ENCODE peak calls at places on chromosome 10, in five cellular contexts. Q is hepatocyte, R is brain microvascular endothelial cell, I is upper lobe of right lung, J is SK-N-SH. O is an unnamed sample. For H3K36me3, the result is how much of the 10 kb centered on the place peaks cover.

GRCh38 chr10:22823109-22823508 is 104.7 kb upstream of the ARMC3 start:
- DNase-seq in Q (peak), R (peak), I (no peak), J (no peak), O (no peak)

GRCh38 chr10:35789996-35790395 is 147.9 kb upstream of the FZD8 start:
- DNase-seq in Q (no peak), R (peak), I (no peak), J (no peak), O (no peak)

GRCh38 chr10:3452683-3453388 is 280.3 kb upstream of the PITRM1 start:
- DNase-seq in Q (peak), R (peak), I (no peak), J (no peak), O (no peak)

GRCh38 chr10:114033566-114033965 is 10.1 kb upstream of the ADRB1 start:
- DNase-seq in Q (no peak), R (no peak), I (no peak), J (no peak), O (no peak)

GRCh38 chr10:44854693-44855350 is 56.3 kb upstream of the TMEM72 start:
- DNase-seq in Q (no peak), R (no peak), I (no peak), J (no peak), O (peak)

GRCh38 chr10:17409170-17409733 is 45.1 kb downstream of the ST8SIA6 start:
- DNase-seq in Q (no peak), R (no peak), I (no peak), J (no peak), O (no peak)

GRCh38 chr10:490256-490655 is 199.2 kb downstream of the DIP2C start:
- DNase-seq in Q (no peak), R (no peak), I (peak), J (no peak), O (no peak)

GRCh38 chr10:63213489-63213888 is 80.4 kb downstream of the NRBF2 start:
- DNase-seq in Q (no peak), R (no peak), I (no peak), J (no peak), O (no peak)

GRCh38 chr10:77296534-77297369 is 340.9 kb downstream of the KCNMA1 start:
- DNase-seq in Q (no peak), R (no peak), I (no peak), J (no peak), O (peak)

GRCh38 chr10:98848361-98848760 is 387.3 kb downstream of the HPSE2 start:
- DNase-seq in Q (no peak), R (no peak), I (no peak), J (no peak), O (no peak)

GRCh38 chr10:31745612-31746376 is 182.8 kb downstream of the ARHGAP12 start:
- DNase-seq in Q (no peak), R (peak), I (no peak), J (no peak), O (no peak)

GRCh38 chr10:64537931-64538330 is 1016.7 kb downstream of the REEP3 start:
- DNase-seq in Q (no peak), R (no peak), I (no peak), J (no peak), O (no peak)

GRCh38 chr10:44083719-44084400 is 301.0 kb downstream of the CXCL12 start:
- DNase-seq in Q (no peak), R (no peak), I (no peak), J (no peak), O (no peak)

GRCh38 chr10:30581779-30582380 is 47.7 kb downstream of the LYZL2 start:
- DNase-seq in Q (peak), R (peak), I (no peak), J (peak), O (peak)

GRCh38 chr10:51269816-51270215 is 195.5 kb downstream of the PRKG1 start:
- DNase-seq in Q (no peak), R (peak), I (no peak), J (no peak), O (no peak)

GRCh38 chr10:77325233-77325537 is 312.4 kb downstream of the KCNMA1 start:
- DNase-seq in Q (no peak), R (no peak), I (no peak), J (no peak), O (no peak)

GRCh38 chr10:35889226-35889625 is 247.1 kb upstream of the FZD8 start:
- DNase-seq in Q (no peak), R (no peak), I (no peak), J (no peak), O (no peak)

GRCh38 chr10:50567384-50567783 is 56.4 kb downstream of the SGMS1 start:
- DNase-seq in Q (no peak), R (no peak), I (no peak), J (no peak), O (no peak)

GRCh38 chr10:16904619-16905018 is 87.4 kb upstream of the RSU1 start:
- DNase-seq in Q (no peak), R (peak), I (no peak), J (no peak), O (no peak)

GRCh38 chr10:29621161-29621560 is 13.6 kb downstream of the SVIL start:
- DNase-seq in Q (peak), R (peak), I (no peak), J (no peak), O (peak)

GRCh38 chr10:71974489-71975011 is 10.4 kb downstream of the CHST3 start:
- DNase-seq in Q (no peak), R (peak), I (no peak), J (no peak), O (peak)

GRCh38 chr10:61486738-61487396 is 33.7 kb upstream of the TMEM26 start:
- DNase-seq in Q (no peak), R (no peak), I (no peak), J (no peak), O (no peak)

GRCh38 chr10:8431511-8431910 is 377.0 kb downstream of the GATA3 start:
- DNase-seq in Q (no peak), R (no peak), I (no peak), J (no peak), O (no peak)

GRCh38 chr10:24723788-24724380 is at the start of gene ARHGAP21:
- DNase-seq in Q (peak), R (peak), I (peak), J (peak), O (peak)

GRCh38 chr10:78445308-78445707 is 411.6 kb downstream of the RPS24 start:
- DNase-seq in Q (no peak), R (no peak), I (no peak), J (no peak), O (no peak)

GRCh38 chr10:32360884-32361283 is 13.9 kb upstream of the EPC1 start:
- DNase-seq in Q (no peak), R (no peak), I (no peak), J (no peak), O (no peak)

GRCh38 chr10:24360286-24361127 is 151.6 kb downstream of the KIAA1217 start:
- DNase-seq in Q (peak), R (peak), I (no peak), J (peak), O (peak)

GRCh38 chr10:91034494-91035157 is 113.7 kb upstream of the ANKRD1 start:
- DNase-seq in Q (peak), R (no peak), I (peak), J (no peak), O (no peak)

GRCh38 chr10:116765549-116766162 is 23.3 kb upstream of the HSPA12A start:
- DNase-seq in Q (no peak), R (no peak), I (peak), J (no peak), O (peak)

GRCh38 chr10:31197886-31198285 is 121.1 kb upstream of the ZEB1 start:
- DNase-seq in Q (no peak), R (no peak), I (no peak), J (no peak), O (no peak)

GRCh38 chr10:35218339-35218955 is 91.8 kb downstream of the CREM start:
- DNase-seq in Q (peak), R (peak), I (peak), J (peak), O (peak)

GRCh38 chr10:31698169-31698890 is 230.3 kb downstream of the ARHGAP12 start:
- DNase-seq in Q (peak), R (peak), I (no peak), J (no peak), O (no peak)

GRCh38 chr10:93160829-93161228 is 87.1 kb downstream of the CYP26A1 start:
- DNase-seq in Q (no peak), R (peak), I (peak), J (no peak), O (no peak)

GRCh38 chr10:86372119-86372784 is 5.7 kb upstream of the GRID1 start:
- DNase-seq in Q (no peak), R (no peak), I (peak), J (no peak), O (no peak)

GRCh38 chr10:80173441-80173840 is 31.9 kb downstream of the ANXA11 start:
- DNase-seq in Q (no peak), R (no peak), I (no peak), J (no peak), O (no peak)

GRCh38 chr10:75736889-75737610 is 305.6 kb downstream of the LRMDA start:
- DNase-seq in Q (no peak), R (no peak), I (no peak), J (no peak), O (no peak)

DNA sequence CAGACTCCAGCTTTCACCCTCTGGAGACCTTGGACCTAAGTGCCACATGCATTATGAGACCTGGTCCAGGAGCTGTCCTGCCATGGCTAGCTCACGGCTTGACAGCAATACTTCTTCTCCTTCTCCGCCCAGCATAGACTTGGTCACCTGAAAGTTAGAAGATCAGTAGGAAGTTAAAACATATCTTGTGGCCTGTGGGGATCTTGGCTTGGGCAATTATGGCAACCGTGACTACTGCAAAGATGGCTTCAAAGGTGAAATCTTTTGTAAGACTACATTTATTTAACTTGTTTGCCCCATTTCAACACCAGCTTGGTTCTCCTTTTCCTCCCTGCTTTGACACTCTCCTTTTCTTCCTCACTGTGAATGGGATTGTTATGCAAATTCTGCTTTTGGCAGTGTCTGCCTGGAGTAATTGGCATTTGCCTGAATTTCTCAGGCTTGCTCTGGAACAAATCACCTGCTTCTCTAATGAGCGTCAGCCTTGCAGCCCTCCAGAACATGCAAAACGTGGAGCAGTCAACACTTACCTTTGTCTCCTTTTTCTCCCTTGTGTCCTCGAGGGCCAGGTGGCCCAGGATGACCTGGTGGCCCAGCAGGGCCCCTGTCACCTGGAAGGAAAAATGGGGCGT is 53.4 kb downstream of the COL17A1 start:
- DNase-seq in Q (no peak), R (no peak), I (peak), J (no peak), O (peak)
- H3K36me3 ChIP-seq in Q (under half), R (under half), I (under half), J (under half), O (under half)

GRCh38 chr10:26505491-26505890 is 67.3 kb downstream of the APBB1IP start:
- DNase-seq in Q (no peak), R (no peak), I (no peak), J (no peak), O (no peak)

GRCh38 chr10:26509311-26509710 is 71.2 kb downstream of the APBB1IP start:
- DNase-seq in Q (no peak), R (no peak), I (no peak), J (no peak), O (no peak)

GRCh38 chr10:26507441-26507840 is 69.3 kb downstream of the APBB1IP start:
- DNase-seq in Q (no peak), R (no peak), I (no peak), J (no peak), O (no peak)

GRCh38 chr10:26503911-26504310 is 65.8 kb downstream of the APBB1IP start:
- DNase-seq in Q (no peak), R (no peak), I (no peak), J (no peak), O (peak)

GRCh38 chr10:26508016-26508415 is 69.9 kb downstream of the APBB1IP start:
- DNase-seq in Q (no peak), R (no peak), I (no peak), J (no peak), O (no peak)
- H3K36me3 ChIP-seq in Q (under half), R (under half), I (under half), J (under half), O (under half)

DNA sequence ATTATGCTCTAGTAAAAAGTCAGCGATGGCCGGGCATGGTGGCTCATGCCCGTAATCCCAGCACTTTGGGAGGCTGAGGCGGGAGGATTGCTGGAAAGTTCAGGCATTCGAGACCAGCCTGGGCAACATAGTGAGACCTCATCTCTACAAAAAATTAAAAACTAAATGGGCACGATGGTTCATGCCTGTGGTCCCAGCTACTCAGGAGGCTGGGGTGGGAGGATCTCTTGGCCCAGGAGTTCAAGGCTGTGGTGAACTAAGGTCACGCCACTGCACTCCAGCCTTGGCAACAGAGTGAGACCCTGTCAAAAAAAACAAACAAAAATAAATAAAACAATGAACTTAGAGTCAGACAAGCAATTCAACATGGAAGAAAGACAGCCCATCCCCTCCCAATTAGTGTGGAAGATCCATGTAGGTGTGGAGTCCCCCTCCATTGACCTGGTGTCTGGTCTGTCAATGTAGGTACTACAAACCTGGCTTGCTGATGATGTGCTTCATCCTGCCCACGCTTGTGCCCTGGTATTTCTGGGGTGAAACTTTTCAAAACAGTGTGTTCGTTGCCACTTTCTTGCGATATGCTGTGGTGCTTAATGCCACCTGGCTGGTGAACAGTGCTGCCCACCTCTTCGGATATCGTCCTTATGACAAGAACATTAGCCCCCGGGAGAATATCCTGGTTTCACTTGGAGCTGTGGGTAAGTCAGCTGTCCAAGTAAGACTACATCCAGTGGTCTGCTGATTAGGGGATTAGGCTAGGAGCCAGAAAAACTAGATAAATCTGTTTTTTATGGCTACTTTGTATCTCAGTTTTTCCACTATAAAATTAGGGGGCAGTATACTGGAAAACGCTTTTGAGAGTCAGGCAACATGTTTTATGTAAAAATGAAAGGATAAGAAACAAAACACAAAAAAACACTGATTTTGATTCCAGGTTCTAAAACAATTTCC is 9.3 kb downstream of the SCD start:
- DNase-seq in Q (no peak), R (no peak), I (no peak), J (no peak), O (no peak)
- H3K36me3 ChIP-seq in Q (under half), R (half or more), I (under half), J (half or more), O (half or more)

DNA sequence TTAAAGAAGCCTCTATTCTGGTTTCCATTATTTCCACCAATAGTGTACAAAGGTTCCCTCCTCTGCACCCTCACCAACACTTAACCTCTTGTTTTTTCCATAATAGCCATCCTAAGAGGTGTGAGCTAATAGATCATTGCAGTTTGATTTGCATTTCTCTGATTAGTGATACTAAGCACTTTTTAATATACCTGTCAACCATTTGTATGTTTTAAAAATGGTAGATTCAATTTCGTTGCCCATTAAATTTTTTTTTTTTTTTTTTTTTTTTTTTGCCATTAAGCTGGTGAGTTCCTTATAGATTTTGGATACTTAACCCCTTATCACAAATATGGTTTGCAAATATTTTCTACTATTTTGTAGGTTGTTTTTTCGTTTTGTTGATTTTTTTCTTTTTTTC is 23.2 kb downstream of the WAC start:
- DNase-seq in Q (no peak), R (no peak), I (no peak), J (no peak), O (no peak)
- H3K36me3 ChIP-seq in Q (under half), R (under half), I (under half), J (under half), O (under half)

GRCh38 chr10:5765617-5766016 is 47.6 kb downstream of the GDI2 start:
- DNase-seq in Q (no peak), R (no peak), I (no peak), J (no peak), O (no peak)
- H3K36me3 ChIP-seq in Q (under half), R (half or more), I (half or more), J (half or more), O (under half)

DNA sequence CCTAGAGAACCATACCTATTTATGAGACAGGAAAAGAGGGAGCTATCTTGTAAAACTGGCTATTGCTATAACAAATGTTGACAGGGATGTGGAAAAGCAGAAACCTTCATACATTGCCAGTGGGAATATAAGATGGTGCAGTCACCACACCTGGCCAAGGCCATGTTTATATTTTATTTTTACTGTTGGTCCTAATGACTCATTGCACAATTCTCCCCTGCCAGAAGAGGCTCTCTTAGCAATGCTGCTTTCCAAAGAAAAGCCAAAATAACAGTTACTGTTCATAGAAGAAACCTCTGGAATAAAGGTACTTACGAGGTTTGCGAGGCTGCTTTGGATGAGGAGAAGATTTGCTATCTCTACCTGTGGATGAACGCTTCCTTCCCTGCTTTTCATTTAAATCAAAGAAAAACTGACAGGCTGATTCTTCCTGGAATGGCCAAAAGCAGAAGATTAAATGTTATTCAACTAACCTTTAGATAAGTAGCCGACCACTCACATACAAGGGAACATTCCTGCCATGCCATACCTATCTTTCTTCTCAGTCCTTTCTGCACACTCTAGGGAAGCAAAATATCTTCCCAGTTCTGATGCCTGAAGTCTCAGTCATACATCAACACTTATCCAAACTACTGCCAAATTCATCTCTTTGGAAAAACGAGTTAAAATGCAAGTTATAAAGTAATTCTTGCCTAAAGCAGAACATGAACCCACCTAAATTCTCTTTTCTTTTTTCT is 16.3 kb upstream of the CHUK start:
- DNase-seq in Q (no peak), R (peak), I (no peak), J (no peak), O (no peak)
- H3K36me3 ChIP-seq in Q (under half), R (under half), I (half or more), J (half or more), O (under half)

GRCh38 chr10:21696302-21696701 is 162.3 kb downstream of the MLLT10 start:
- DNase-seq in Q (no peak), R (no peak), I (no peak), J (no peak), O (no peak)
- H3K36me3 ChIP-seq in Q (under half), R (under half), I (under half), J (under half), O (under half)

GRCh38 chr10:124994573-124995473 is 52.9 kb downstream of the ZRANB1 start:
- DNase-seq in Q (no peak), R (no peak), I (peak), J (no peak), O (peak)
- H3K36me3 ChIP-seq in Q (under half), R (half or more), I (half or more), J (half or more), O (half or more)

O was measured in H7.